ENCODE peak calls at places on chromosomes 11 and 22, in ten cellular contexts. One of them, this sample, is unnamed.
A peak's percentile ranks its signal among the peaks of the same experiment; 100 is the strongest.

GRCh38 chr22:31442768-31443489 is 43.5 kb downstream of the DRG1 start:
- DNase-seq in colonic mucosa: no peak
- DNase-seq in stomach: no peak
- DNase-seq in left ventricle myocardium inferior: no peak
- DNase-seq in adrenal gland: no peak
- DNase-seq in cardiac muscle cell: no peak
- DNase-seq in body of pancreas: no peak
- DNase-seq in fibroblast of lung: no peak
- DNase-seq in brain microvascular endothelial cell: no peak
- DNase-seq in psoas muscle: no peak
- DNase-seq in this sample: no peak

GRCh38 chr11:119093951-119094815 is 7.5 kb downstream of the DPAGT1 start:
- DNase-seq in cardiac muscle cell: peak; percentile 45
- DNase-seq in left ventricle myocardium inferior: no peak
- DNase-seq in fibroblast of lung: peak; percentile 50
- DNase-seq in colonic mucosa: peak; percentile 45
- DNase-seq in adrenal gland: peak; percentile 61
- DNase-seq in stomach: peak; percentile 37
- DNase-seq in psoas muscle: peak; percentile 41
- DNase-seq in body of pancreas: peak; percentile 34
- DNase-seq in brain microvascular endothelial cell: peak; percentile 18
- DNase-seq in this sample: peak; percentile 52

GRCh38 chr22:29030016-29030617 is 31.5 kb downstream of the C22orf31 start:
- DNase-seq in brain microvascular endothelial cell: no peak
- DNase-seq in fibroblast of lung: peak; percentile 85
- DNase-seq in cardiac muscle cell: peak; percentile 36
- DNase-seq in colonic mucosa: peak; percentile 52
- DNase-seq in psoas muscle: no peak
- DNase-seq in body of pancreas: peak; percentile 28
- DNase-seq in stomach: peak; percentile 42
- DNase-seq in left ventricle myocardium inferior: no peak
- DNase-seq in adrenal gland: peak; percentile 28
- DNase-seq in this sample: no peak

GRCh38 chr11:121236115-121237001 is 56.2 kb upstream of the SC5D start:
- DNase-seq in body of pancreas: no peak
- DNase-seq in fibroblast of lung: peak; percentile 85
- DNase-seq in brain microvascular endothelial cell: peak; percentile 55
- DNase-seq in colonic mucosa: no peak
- DNase-seq in psoas muscle: no peak
- DNase-seq in adrenal gland: no peak
- DNase-seq in stomach: no peak
- DNase-seq in left ventricle myocardium inferior: no peak
- DNase-seq in cardiac muscle cell: peak; percentile 15
- DNase-seq in this sample: no peak

GRCh38 chr11:59611570-59612565 is 3.7 kb downstream of the OSBP start:
- DNase-seq in cardiac muscle cell: no peak
- DNase-seq in stomach: peak; percentile 71
- DNase-seq in brain microvascular endothelial cell: no peak
- DNase-seq in left ventricle myocardium inferior: no peak
- DNase-seq in adrenal gland: no peak
- DNase-seq in body of pancreas: peak; percentile 70
- DNase-seq in fibroblast of lung: peak; percentile 46
- DNase-seq in colonic mucosa: peak; percentile 85
- DNase-seq in psoas muscle: no peak
- DNase-seq in this sample: no peak

GRCh38 chr11:70297341-70297740 is 26.9 kb downstream of the PPFIA1 start:
- DNase-seq in stomach: no peak
- DNase-seq in colonic mucosa: no peak
- DNase-seq in brain microvascular endothelial cell: peak; percentile 34
- DNase-seq in body of pancreas: no peak
- DNase-seq in psoas muscle: no peak
- DNase-seq in fibroblast of lung: peak; percentile 56
- DNase-seq in adrenal gland: no peak
- DNase-seq in cardiac muscle cell: no peak
- DNase-seq in left ventricle myocardium inferior: no peak
- DNase-seq in this sample: no peak

GRCh38 chr11:66467034-66467659 is 442 bp downstream of the PELI3 start:
- DNase-seq in left ventricle myocardium inferior: no peak
- DNase-seq in brain microvascular endothelial cell: no peak
- DNase-seq in fibroblast of lung: peak; percentile 27
- DNase-seq in body of pancreas: peak; percentile 49
- DNase-seq in adrenal gland: peak; percentile 58
- DNase-seq in cardiac muscle cell: peak; percentile 51
- DNase-seq in colonic mucosa: peak; percentile 30
- DNase-seq in psoas muscle: peak; percentile 47
- DNase-seq in stomach: peak; percentile 48
- DNase-seq in this sample: no peak

GRCh38 chr22:37933711-37934376 is 19.6 kb downstream of the C22orf23 start:
- DNase-seq in stomach: peak; percentile 95
- DNase-seq in psoas muscle: peak; percentile 91
- DNase-seq in body of pancreas: peak; percentile 94
- DNase-seq in fibroblast of lung: peak; percentile 87
- DNase-seq in cardiac muscle cell: peak; percentile 94
- DNase-seq in colonic mucosa: peak; percentile 91
- DNase-seq in left ventricle myocardium inferior: peak; percentile 87
- DNase-seq in adrenal gland: peak; percentile 95
- DNase-seq in brain microvascular endothelial cell: peak; percentile 93
- DNase-seq in this sample: peak; percentile 66

GRCh38 chr11:10941429-10941828 is 83.6 kb upstream of the ZBED5 start:
- DNase-seq in colonic mucosa: no peak
- DNase-seq in adrenal gland: no peak
- DNase-seq in body of pancreas: no peak
- DNase-seq in stomach: no peak
- DNase-seq in fibroblast of lung: no peak
- DNase-seq in brain microvascular endothelial cell: no peak
- DNase-seq in left ventricle myocardium inferior: no peak
- DNase-seq in cardiac muscle cell: no peak
- DNase-seq in psoas muscle: no peak
- DNase-seq in this sample: no peak

GRCh38 chr11:108117746-108118371 is 3.5 kb upstream of the ACAT1 start:
- DNase-seq in adrenal gland: no peak
- DNase-seq in fibroblast of lung: peak; percentile 60
- DNase-seq in cardiac muscle cell: peak; percentile 78
- DNase-seq in left ventricle myocardium inferior: no peak
- DNase-seq in body of pancreas: no peak
- DNase-seq in stomach: no peak
- DNase-seq in brain microvascular endothelial cell: no peak
- DNase-seq in colonic mucosa: no peak
- DNase-seq in psoas muscle: no peak
- DNase-seq in this sample: no peak

GRCh38 chr11:27150098-27150497 is 109.5 kb downstream of the BBOX1 start:
- DNase-seq in brain microvascular endothelial cell: no peak
- DNase-seq in psoas muscle: no peak
- DNase-seq in body of pancreas: no peak
- DNase-seq in stomach: no peak
- DNase-seq in left ventricle myocardium inferior: no peak
- DNase-seq in fibroblast of lung: no peak
- DNase-seq in adrenal gland: no peak
- DNase-seq in cardiac muscle cell: no peak
- DNase-seq in colonic mucosa: no peak
- DNase-seq in this sample: no peak

GRCh38 chr22:17371446-17371845 is 2.2 kb downstream of the CECR2 start:
- DNase-seq in fibroblast of lung: no peak
- DNase-seq in colonic mucosa: no peak
- DNase-seq in stomach: no peak
- DNase-seq in body of pancreas: no peak
- DNase-seq in brain microvascular endothelial cell: no peak
- DNase-seq in left ventricle myocardium inferior: no peak
- DNase-seq in cardiac muscle cell: no peak
- DNase-seq in psoas muscle: no peak
- DNase-seq in adrenal gland: no peak
- DNase-seq in this sample: no peak
- H3K27me3 ChIP-seq in fibroblast of lung: peaks cover 31% of the 10 kb centered on the region
- H3K27me3 ChIP-seq in colonic mucosa: peaks cover 62% of the 10 kb centered on the region
- H3K27me3 ChIP-seq in stomach: peaks cover 8% of the 10 kb centered on the region
- H3K27me3 ChIP-seq in body of pancreas: no peaks in the 10 kb centered on the region
- H3K27me3 ChIP-seq in brain microvascular endothelial cell: peaks cover 50% of the 10 kb centered on the region
- H3K27me3 ChIP-seq in left ventricle myocardium inferior: peaks cover 32% of the 10 kb centered on the region
- H3K27me3 ChIP-seq in cardiac muscle cell: no peaks in the 10 kb centered on the region
- H3K27me3 ChIP-seq in psoas muscle: no peaks in the 10 kb centered on the region
- H3K27me3 ChIP-seq in adrenal gland: peaks cover 52% of the 10 kb centered on the region
- H3K27me3 ChIP-seq in this sample: peaks cover 65% of the 10 kb centered on the region

GRCh38 chr22:30324008-30324730 is 2.6 kb downstream of the TBC1D10A start:
- DNase-seq in stomach: no peak
- DNase-seq in fibroblast of lung: peak; percentile 81
- DNase-seq in adrenal gland: no peak
- DNase-seq in psoas muscle: no peak
- DNase-seq in colonic mucosa: no peak
- DNase-seq in left ventricle myocardium inferior: no peak
- DNase-seq in brain microvascular endothelial cell: no peak
- DNase-seq in cardiac muscle cell: peak; percentile 51
- DNase-seq in body of pancreas: no peak
- DNase-seq in this sample: peak; percentile 16
- H3K27ac ChIP-seq in stomach: peak overlapping the region; percentile 94
- H3K27ac ChIP-seq in fibroblast of lung: peak overlapping the region; percentile 37
- H3K27ac ChIP-seq in adrenal gland: peak overlapping the region; percentile 35
- H3K27ac ChIP-seq in psoas muscle: peak overlapping the region; percentile 10
- H3K27ac ChIP-seq in colonic mucosa: peak overlapping the region; percentile 87
- H3K27ac ChIP-seq in left ventricle myocardium inferior: peak overlapping the region; percentile 93
- H3K27ac ChIP-seq in brain microvascular endothelial cell: no peak overlapping the region
- H3K27ac ChIP-seq in cardiac muscle cell: no peak overlapping the region
- H3K27ac ChIP-seq in body of pancreas: peak overlapping the region; percentile 86
- H3K27ac ChIP-seq in this sample: peak overlapping the region; percentile 33

GRCh38 chr11:130732476-130732875 is 183.8 kb downstream of the SNX19 start:
- DNase-seq in body of pancreas: no peak
- DNase-seq in colonic mucosa: no peak
- DNase-seq in psoas muscle: no peak
- DNase-seq in fibroblast of lung: no peak
- DNase-seq in brain microvascular endothelial cell: peak; percentile 42
- DNase-seq in stomach: no peak
- DNase-seq in cardiac muscle cell: no peak
- DNase-seq in adrenal gland: no peak
- DNase-seq in left ventricle myocardium inferior: no peak
- DNase-seq in this sample: no peak
- TF ChIP-seq CTCF in body of pancreas: no peak
- TF ChIP-seq CTCF in colonic mucosa: no peak
- TF ChIP-seq CTCF in psoas muscle: no peak
- TF ChIP-seq CTCF in fibroblast of lung: no peak
- TF ChIP-seq CTCF in brain microvascular endothelial cell: no peak
- TF ChIP-seq CTCF in stomach: no peak
- TF ChIP-seq CTCF in cardiac muscle cell: no peak
- TF ChIP-seq CTCF in adrenal gland: no peak
- TF ChIP-seq CTCF in left ventricle myocardium inferior: no peak
- TF ChIP-seq CTCF in this sample: no peak

DNA sequence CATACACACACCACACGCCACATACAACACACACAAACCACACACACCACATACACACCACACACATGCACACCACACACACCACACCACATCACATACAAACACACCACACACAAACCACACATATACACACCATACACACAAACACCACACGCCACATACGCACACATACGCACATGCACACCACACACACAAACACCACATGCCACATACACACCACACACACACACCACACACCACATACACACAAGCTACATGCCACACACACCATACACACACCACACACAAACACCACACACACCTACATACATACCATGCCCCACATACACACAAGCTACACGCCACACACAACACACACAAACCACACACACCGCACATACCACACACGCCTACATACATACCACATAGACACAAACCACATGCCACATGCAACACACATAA is 15.7 kb upstream of the TH start:
- DNase-seq in cardiac muscle cell: no peak
- DNase-seq in adrenal gland: no peak
- DNase-seq in fibroblast of lung: peak; percentile 14
- DNase-seq in left ventricle myocardium inferior: no peak
- DNase-seq in body of pancreas: no peak
- DNase-seq in stomach: no peak
- DNase-seq in colonic mucosa: no peak
- DNase-seq in psoas muscle: no peak
- DNase-seq in brain microvascular endothelial cell: no peak
- DNase-seq in this sample: no peak
- H3K27me3 ChIP-seq in cardiac muscle cell: peaks cover 6% of the 10 kb centered on the region
- H3K27me3 ChIP-seq in adrenal gland: peaks cover 4% of the 10 kb centered on the region
- H3K27me3 ChIP-seq in fibroblast of lung: no peaks in the 10 kb centered on the region
- H3K27me3 ChIP-seq in left ventricle myocardium inferior: peaks cover 87% of the 10 kb centered on the region
- H3K27me3 ChIP-seq in body of pancreas: peaks cover 3% of the 10 kb centered on the region
- H3K27me3 ChIP-seq in stomach: no peaks in the 10 kb centered on the region
- H3K27me3 ChIP-seq in colonic mucosa: no peaks in the 10 kb centered on the region
- H3K27me3 ChIP-seq in psoas muscle: no peaks in the 10 kb centered on the region
- H3K27me3 ChIP-seq in brain microvascular endothelial cell: peaks cover 14% of the 10 kb centered on the region
- H3K27me3 ChIP-seq in this sample: peaks cover 3% of the 10 kb centered on the region

GRCh38 chr11:62496676-62497075 is 49.9 kb downstream of the AHNAK start:
- DNase-seq in body of pancreas: no peak
- DNase-seq in left ventricle myocardium inferior: no peak
- DNase-seq in brain microvascular endothelial cell: no peak
- DNase-seq in colonic mucosa: no peak
- DNase-seq in fibroblast of lung: no peak
- DNase-seq in psoas muscle: no peak
- DNase-seq in cardiac muscle cell: no peak
- DNase-seq in stomach: no peak
- DNase-seq in adrenal gland: no peak
- DNase-seq in this sample: no peak
- H3K27ac ChIP-seq in body of pancreas: no peak overlapping the region
- H3K27ac ChIP-seq in left ventricle myocardium inferior: no peak overlapping the region
- H3K27ac ChIP-seq in brain microvascular endothelial cell: no peak overlapping the region
- H3K27ac ChIP-seq in colonic mucosa: peak overlapping the region; percentile 28
- H3K27ac ChIP-seq in fibroblast of lung: peak overlapping the region; percentile 81
- H3K27ac ChIP-seq in psoas muscle: peak overlapping the region; percentile 83
- H3K27ac ChIP-seq in cardiac muscle cell: no peak overlapping the region
- H3K27ac ChIP-seq in stomach: no peak overlapping the region
- H3K27ac ChIP-seq in adrenal gland: no peak overlapping the region
- H3K27ac ChIP-seq in this sample: no peak overlapping the region

DNA sequence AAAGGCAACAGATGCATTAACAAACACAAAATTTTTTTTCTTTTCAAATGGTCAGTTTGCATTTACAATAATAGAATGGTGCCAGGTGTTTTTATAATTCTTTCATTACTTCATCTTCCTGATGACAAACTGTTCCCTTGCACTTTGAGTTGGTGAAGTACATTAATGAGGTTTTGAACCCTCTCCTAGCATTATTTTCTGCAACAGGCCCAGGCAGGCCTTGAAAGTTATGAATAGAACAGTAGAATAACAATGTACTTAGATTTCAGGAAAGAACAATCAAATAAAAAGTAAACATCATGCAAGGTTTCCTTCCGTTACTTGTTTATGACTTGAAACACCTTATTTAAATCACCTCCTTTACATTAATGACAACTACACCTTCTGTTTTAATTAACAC is 9.6 kb downstream of the BTG4 start:
- DNase-seq in fibroblast of lung: no peak
- DNase-seq in brain microvascular endothelial cell: no peak
- DNase-seq in cardiac muscle cell: no peak
- DNase-seq in body of pancreas: no peak
- DNase-seq in psoas muscle: no peak
- DNase-seq in stomach: no peak
- DNase-seq in adrenal gland: no peak
- DNase-seq in left ventricle myocardium inferior: no peak
- DNase-seq in colonic mucosa: no peak
- DNase-seq in this sample: no peak
- TF ChIP-seq CTCF in fibroblast of lung: no peak
- TF ChIP-seq CTCF in brain microvascular endothelial cell: no peak
- TF ChIP-seq CTCF in cardiac muscle cell: no peak
- TF ChIP-seq CTCF in body of pancreas: no peak
- TF ChIP-seq CTCF in psoas muscle: no peak
- TF ChIP-seq CTCF in stomach: no peak
- TF ChIP-seq CTCF in adrenal gland: no peak
- TF ChIP-seq CTCF in left ventricle myocardium inferior: no peak
- TF ChIP-seq CTCF in colonic mucosa: no peak
- TF ChIP-seq CTCF in this sample: no peak

This sample was measured in CD4-positive, alpha-beta T cell.